ENCODE peak calls at places on chromosomes 7 and 10, in eight cellular contexts. Z is OCI-LY7, S is fibroblast of mammary gland, I is right lobe of liver, T is upper lobe of left lung, C is astrocyte of the cerebellum, R is mucosa of descending colon, U is coronary artery. Y is an unnamed sample.

GRCh38 chr7:2044883-2045471 is 187.8 kb downstream of the MAD1L1 start:
- DNase-seq in R (peak; percentile 12), Z (no peak), I (peak; percentile 39), U (no peak), C (no peak), S (no peak), T (no peak), Y (peak; percentile 60)

GRCh38 chr7:79548616-79549206 is 95.2 kb upstream of the MAGI2 start:
- DNase-seq in S (peak; percentile 28), C (no peak), I (no peak), R (no peak), Z (no peak), T (no peak), U (no peak), Y (no peak)

GRCh38 chr10:22325272-22325947 is 4.5 kb downstream of the BMI1 start:
- DNase-seq in R (peak; percentile 80), C (no peak), Z (peak; percentile 37), T (peak; percentile 93), U (peak; percentile 85), I (peak; percentile 85), S (peak; percentile 60), Y (peak; percentile 84)

GRCh38 chr7:130489140-130489967 is 2.5 kb upstream of the MEST start:
- DNase-seq in Z (no peak), U (no peak), S (no peak), C (peak; percentile 27), I (no peak), R (no peak), T (no peak), Y (no peak)

GRCh38 chr7:87574630-87575029 is 26.1 kb downstream of the ABCB1 start:
- DNase-seq in U (no peak), T (no peak), S (peak; percentile 73), R (no peak), Z (no peak), C (no peak), I (no peak), Y (no peak)

GRCh38 chr7:44912775-44913347 is 27.5 kb upstream of the PURB start:
- DNase-seq in S (peak; percentile 20), R (no peak), C (no peak), U (no peak), I (no peak), T (no peak), Z (no peak), Y (no peak)

GRCh38 chr10:23675588-23675987 is 236.7 kb downstream of the OTUD1 start:
- DNase-seq in Z (no peak), R (no peak), I (no peak), C (no peak), U (no peak), T (no peak), S (no peak), Y (no peak)

GRCh38 chr7:1733206-1733907 is 63.3 kb downstream of the ELFN1 start:
- DNase-seq in T (peak; percentile 47), U (no peak), R (no peak), S (no peak), Z (no peak), I (no peak), C (no peak), Y (no peak)

GRCh38 chr10:12405342-12406320 is 56.3 kb downstream of the CAMK1D start:
- DNase-seq in S (no peak), I (no peak), T (no peak), C (no peak), U (peak; percentile 36), Z (no peak), R (no peak), Y (no peak)

GRCh38 chr7:4694653-4695335 is 12.7 kb downstream of the FOXK1 start:
- DNase-seq in T (no peak), C (peak; percentile 69), S (peak; percentile 89), R (no peak), Z (no peak), U (peak; percentile 83), I (no peak), Y (no peak)

GRCh38 chr7:134031835-134032617 is 95.1 kb upstream of the LRGUK start:
- DNase-seq in R (no peak), T (no peak), I (no peak), U (no peak), Z (no peak), C (no peak), S (peak; percentile 4), Y (no peak)

GRCh38 chr10:110686037-110686436 is 41.9 kb downstream of the RBM20 start:
- DNase-seq in Z (no peak), C (no peak), T (no peak), S (no peak), R (no peak), I (no peak), U (no peak), Y (no peak)

GRCh38 chr7:121547341-121548092 is 151.4 kb upstream of the FAM3C start:
- DNase-seq in I (no peak), R (no peak), Z (peak; percentile 75), C (peak; percentile 60), S (peak; percentile 77), U (no peak), T (no peak), Y (no peak)

GRCh38 chr7:29969706-29970105 is 19.9 kb downstream of the SCRN1 start:
- DNase-seq in S (no peak), T (no peak), R (no peak), U (no peak), I (no peak), Z (no peak), C (no peak), Y (no peak)

GRCh38 chr10:79056736-79057391 is 11.9 kb upstream of the ZMIZ1 start:
- DNase-seq in S (no peak), C (no peak), T (no peak), I (peak; percentile 51), Z (no peak), R (peak; percentile 27), U (peak; percentile 52), Y (no peak)

GRCh38 chr7:40793132-40793531 is 658.3 kb downstream of the SUGCT start:
- DNase-seq in Z (no peak), S (peak; percentile 71), I (no peak), R (no peak), U (no peak), T (no peak), C (peak; percentile 53), Y (no peak)

GRCh38 chr10:89516149-89516832 is 19.1 kb downstream of the SLC16A12 start:
- DNase-seq in Z (no peak), C (peak; percentile 90), U (no peak), R (no peak), S (peak; percentile 95), T (no peak), I (no peak), Y (no peak)

GRCh38 chr7:67788689-67789088 is 792.1 kb downstream of the TYW1 start:
- DNase-seq in R (no peak), T (no peak), I (no peak), Z (no peak), S (peak; percentile 42), U (no peak), C (no peak), Y (no peak)

GRCh38 chr7:158830211-158830723 is 958 bp upstream of the ESYT2 start:
- DNase-seq in I (no peak), R (no peak), U (no peak), T (no peak), C (no peak), Z (no peak), S (no peak), Y (no peak)

GRCh38 chr7:158827411-158828342 is 1.6 kb downstream of the ESYT2 start:
- DNase-seq in I (no peak), U (no peak), T (no peak), Z (peak; percentile 23), C (no peak), S (peak; percentile 57), R (no peak), Y (no peak)

GRCh38 chr7:158829021-158829341 is 328 bp downstream of the ESYT2 start:
- DNase-seq in I (no peak), S (peak; percentile 77), C (no peak), R (no peak), T (no peak), U (no peak), Z (peak; percentile 89), Y (no peak)

GRCh38 chr7:158828343-158829020 is 827 bp downstream of the ESYT2 start:
- DNase-seq in C (no peak), S (no peak), Z (peak; percentile 47), U (peak; percentile 82), T (peak; percentile 93), I (peak; percentile 75), R (peak; percentile 80), Y (peak; percentile 74)

GRCh38 chr7:158829342-158830210 is at the start of gene ESYT2:
- DNase-seq in S (peak; percentile 95), T (peak; percentile 100), R (peak; percentile 100), C (peak; percentile 92), I (peak; percentile 100), U (peak; percentile 98), Z (peak; percentile 96), Y (peak; percentile 99)
- TF ChIP-seq CTCF in S (no peak), T (no peak), R (no peak), C (peak; percentile 11), I (no peak), U (no peak), Z (peak; percentile 43), Y (no peak)

GRCh38 chr10:34791947-34792346 is 23.1 kb downstream of the PARD3 start:
- DNase-seq in C (no peak), S (no peak), U (no peak), Z (no peak), R (no peak), I (no peak), T (peak; percentile 52), Y (no peak)
- TF ChIP-seq CTCF in C (no peak), S (no peak), U (no peak), Z (no peak), R (no peak), I (no peak), T (no peak), Y (no peak)

GRCh38 chr7:23476286-23477169 is 6.2 kb upstream of the IGF2BP3 start:
- DNase-seq in S (no peak), Z (no peak), R (no peak), C (no peak), I (no peak), T (no peak), U (no peak), Y (no peak)

GRCh38 chr7:23473848-23474097 is 3.5 kb upstream of the IGF2BP3 start:
- DNase-seq in U (no peak), S (no peak), T (no peak), Z (no peak), I (no peak), C (no peak), R (no peak), Y (no peak)

GRCh38 chr7:23475579-23475844 is 5.2 kb upstream of the IGF2BP3 start:
- DNase-seq in T (no peak), Z (no peak), R (no peak), C (no peak), S (no peak), U (no peak), I (no peak), Y (no peak)

GRCh38 chr7:23474098-23474828 is 4.0 kb upstream of the IGF2BP3 start:
- DNase-seq in T (peak; percentile 92), S (peak; percentile 88), U (no peak), C (peak; percentile 88), Z (peak; percentile 99), I (peak; percentile 88), R (peak; percentile 81), Y (peak; percentile 98)

GRCh38 chr7:23474829-23475578 is 4.7 kb upstream of the IGF2BP3 start:
- DNase-seq in Z (peak; percentile 68), S (no peak), I (no peak), U (no peak), R (no peak), C (no peak), T (no peak), Y (no peak)
- TF ChIP-seq CTCF in Z (no peak), S (no peak), I (no peak), U (no peak), R (no peak), C (no peak), T (no peak), Y (no peak)

GRCh38 chr10:100817268-100817839 is 72.0 kb downstream of the PAX2 start:
- DNase-seq in I (no peak), C (no peak), S (no peak), Z (no peak), T (no peak), U (no peak), R (no peak), Y (peak; percentile 49)
- TF ChIP-seq CTCF in I (no peak), C (no peak), S (no peak), Z (peak; percentile 51), T (no peak), U (no peak), R (no peak), Y (peak; percentile 16)